ENCODE peak calls at places on chromosome 12, in seven cellular contexts. Y is NT2/D1; W is naive thymus-derived CD4-positive, alpha-beta T cell; I is SK-N-SH; L is heart right ventricle; C is fibroblast of lung; H is uterus. B is an unnamed sample.

GRCh38 chr12:66453111-66453510 is 150.8 kb downstream of the HELB start:
- DNase-seq in Y (no peak), W (no peak), I (no peak), L (no peak), C (no peak), H (no peak), B (no peak)

GRCh38 chr12:10301103-10301502 is 6.6 kb upstream of the KLRD1 start:
- DNase-seq in Y (no peak), W (no peak), I (no peak), L (no peak), C (peak; percentile 71), H (no peak), B (no peak)

GRCh38 chr12:4112290-4112689 is 161.3 kb upstream of the CCND2 start:
- DNase-seq in Y (no peak), W (no peak), I (no peak), L (no peak), C (no peak), H (no peak), B (no peak)

GRCh38 chr12:84604541-84604940 is 308.1 kb downstream of the SLC6A15 start:
- DNase-seq in Y (no peak), W (no peak), I (no peak), L (no peak), C (peak; percentile 12), H (no peak), B (no peak)

GRCh38 chr12:128534906-128535305 is 267.9 kb downstream of the TMEM132C start:
- DNase-seq in Y (no peak), W (no peak), I (no peak), L (no peak), C (no peak), H (no peak), B (no peak)

GRCh38 chr12:22268973-22269372 is 65.5 kb downstream of the ST8SIA1 start:
- DNase-seq in Y (no peak), W (no peak), I (no peak), L (no peak), C (no peak), H (no peak), B (no peak)

GRCh38 chr12:14216405-14217294 is 148.8 kb upstream of the ATF7IP start:
- DNase-seq in Y (no peak), W (no peak), I (no peak), L (no peak), C (peak; percentile 16), H (no peak), B (no peak)

GRCh38 chr12:88726806-88727722 is 146.8 kb upstream of the KITLG start:
- DNase-seq in Y (no peak), W (no peak), I (no peak), L (no peak), C (peak; percentile 39), H (no peak), B (no peak)

GRCh38 chr12:8905546-8905945 is 8.8 kb upstream of the PHC1 start:
- DNase-seq in Y (peak; percentile 78), W (no peak), I (no peak), L (no peak), C (no peak), H (no peak), B (no peak)

GRCh38 chr12:65123435-65124063 is 2.4 kb upstream of the WIF1 start:
- DNase-seq in Y (peak; percentile 32), W (no peak), I (peak; percentile 15), L (no peak), C (peak; percentile 5), H (no peak), B (no peak)

GRCh38 chr12:97752129-97752528 is 289.5 kb downstream of the RMST start:
- DNase-seq in Y (no peak), W (no peak), I (no peak), L (no peak), C (peak; percentile 34), H (no peak), B (no peak)

GRCh38 chr12:100295764-100296555 is 29.0 kb downstream of the SCYL2 start:
- DNase-seq in Y (no peak), W (no peak), I (no peak), L (no peak), C (peak; percentile 59), H (no peak), B (no peak)

GRCh38 chr12:47082963-47083621 is 3.3 kb upstream of the AMIGO2 start:
- DNase-seq in Y (no peak), W (no peak), I (no peak), L (no peak), C (peak; percentile 97), H (no peak), B (no peak)

GRCh38 chr12:47085815-47086252 is 6.1 kb upstream of the AMIGO2 start:
- DNase-seq in Y (no peak), W (no peak), I (no peak), L (no peak), C (peak; percentile 86), H (no peak), B (peak; percentile 13)

GRCh38 chr12:47082283-47082962 is 2.7 kb upstream of the AMIGO2 start:
- DNase-seq in Y (no peak), W (no peak), I (no peak), L (no peak), C (no peak), H (no peak), B (no peak)

GRCh38 chr12:47087088-47087688 is 7.4 kb upstream of the AMIGO2 start:
- DNase-seq in Y (no peak), W (no peak), I (no peak), L (no peak), C (peak; percentile 73), H (no peak), B (no peak)

GRCh38 chr12:47084172-47084571 is 4.4 kb upstream of the AMIGO2 start:
- DNase-seq in Y (no peak), W (no peak), I (no peak), L (no peak), C (no peak), H (no peak), B (no peak)
- H3K4me1 ChIP-seq in Y (peaks cover 2% of the 10 kb centered on the region), W (peaks cover 38% of the 10 kb centered on the region), I (no peaks in the 10 kb centered on the region), L (no peaks in the 10 kb centered on the region), C (peaks cover 24% of the 10 kb centered on the region), H (no peaks in the 10 kb centered on the region), B (peaks cover 35% of the 10 kb centered on the region)

GRCh38 chr12:124543052-124543590 is 24.3 kb downstream of the NCOR2 start:
- DNase-seq in Y (no peak), W (peak; percentile 27), I (peak; percentile 86), L (no peak), C (no peak), H (peak; percentile 51), B (no peak)
- H3K4me3 ChIP-seq in Y (no peak overlapping the region), W (no peak overlapping the region), I (no peak overlapping the region), L (no peak overlapping the region), C (no peak overlapping the region), H (peak overlapping the region; percentile 23), B (no peak overlapping the region)

GRCh38 chr12:50541139-50541538 is 36.4 kb downstream of the DIP2B start:
- DNase-seq in Y (no peak), W (no peak), I (no peak), L (no peak), C (no peak), H (no peak), B (no peak)
- H3K4me1 ChIP-seq in Y (no peaks in the 10 kb centered on the region), W (peaks cover 11% of the 10 kb centered on the region), I (peaks cover 2% of the 10 kb centered on the region), L (no peaks in the 10 kb centered on the region), C (peaks cover 2% of the 10 kb centered on the region), H (no peaks in the 10 kb centered on the region), B (peaks cover 4% of the 10 kb centered on the region)

DNA sequence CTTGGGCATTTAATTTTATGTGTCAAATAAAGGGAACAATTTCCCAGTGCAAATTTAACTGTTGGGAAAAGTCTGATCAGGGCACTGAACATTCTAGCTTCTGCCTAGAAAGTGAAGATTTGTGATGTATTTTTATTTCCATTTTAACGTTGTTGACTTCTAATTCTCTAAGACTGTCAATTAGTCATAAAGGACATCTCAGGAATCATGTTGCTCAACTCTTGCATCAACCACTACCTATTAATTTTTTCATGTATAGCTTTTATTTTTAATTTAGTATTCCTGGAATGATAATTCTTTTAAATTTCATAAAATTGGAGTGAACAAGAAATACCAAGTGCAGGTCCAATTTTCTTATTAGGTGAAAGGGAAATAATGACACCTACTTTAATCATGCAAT is 87.9 kb upstream of the METAP2 start:
- DNase-seq in Y (no peak), W (no peak), I (no peak), L (no peak), C (no peak), H (no peak), B (no peak)
- H3K4me3 ChIP-seq in Y (no peak overlapping the region), W (no peak overlapping the region), I (no peak overlapping the region), L (peak overlapping the region; percentile 38), C (no peak overlapping the region), H (peak overlapping the region; percentile 40), B (no peak overlapping the region)

GRCh38 chr12:122309564-122310121 is 43.3 kb upstream of the VPS33A start:
- DNase-seq in Y (no peak), W (no peak), I (peak; percentile 60), L (no peak), C (no peak), H (no peak), B (no peak)

GRCh38 chr12:122306407-122306806 is 40.1 kb upstream of the VPS33A start:
- DNase-seq in Y (peak; percentile 36), W (no peak), I (no peak), L (no peak), C (no peak), H (no peak), B (no peak)

GRCh38 chr12:122310636-122311035 is 44.3 kb upstream of the VPS33A start:
- DNase-seq in Y (no peak), W (no peak), I (no peak), L (no peak), C (no peak), H (no peak), B (no peak)

GRCh38 chr12:122304924-122305323 is 38.6 kb upstream of the VPS33A start:
- DNase-seq in Y (no peak), W (no peak), I (no peak), L (no peak), C (no peak), H (no peak), B (no peak)

DNA sequence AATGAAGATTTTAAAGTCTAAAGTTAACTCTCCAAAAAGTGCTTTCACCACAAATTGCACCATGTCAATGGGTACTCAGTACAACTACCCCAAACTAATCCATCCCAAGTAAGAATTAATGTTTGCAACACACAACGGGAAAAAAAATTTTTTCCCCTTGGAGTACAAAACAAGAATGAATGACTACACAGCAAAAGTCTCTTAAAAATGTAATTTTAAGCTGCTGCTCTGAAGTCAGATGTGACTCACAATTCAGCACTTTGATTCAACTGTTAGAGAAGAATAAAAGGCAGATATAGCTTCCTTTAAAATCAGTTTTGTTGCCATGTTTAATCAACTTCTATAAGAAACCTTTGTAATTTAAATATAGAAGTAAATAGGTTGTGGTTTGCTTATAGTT is 42.5 kb upstream of the VPS33A start:
- DNase-seq in Y (no peak), W (no peak), I (no peak), L (no peak), C (peak; percentile 50), H (no peak), B (no peak)
- H3K4me1 ChIP-seq in Y (no peaks in the 10 kb centered on the region), W (no peaks in the 10 kb centered on the region), I (peaks cover 14% of the 10 kb centered on the region), L (no peaks in the 10 kb centered on the region), C (peaks cover 11% of the 10 kb centered on the region), H (no peaks in the 10 kb centered on the region), B (no peaks in the 10 kb centered on the region)

GRCh38 chr12:49133014-49133413 is 1.8 kb upstream of the TUBA1B start:
- DNase-seq in Y (no peak), W (no peak), I (peak; percentile 45), L (no peak), C (no peak), H (no peak), B (no peak)
- H3K4me3 ChIP-seq in Y (no peak overlapping the region), W (no peak overlapping the region), I (peak overlapping the region; percentile 77), L (peak overlapping the region; percentile 19), C (no peak overlapping the region), H (peak overlapping the region; percentile 14), B (no peak overlapping the region)

GRCh38 chr12:64098709-64099354 is 123.3 kb downstream of the KICS2 start:
- DNase-seq in Y (no peak), W (no peak), I (no peak), L (no peak), C (peak; percentile 93), H (peak; percentile 59), B (no peak)
- H3K4me1 ChIP-seq in Y (no peaks in the 10 kb centered on the region), W (no peaks in the 10 kb centered on the region), I (peaks cover 20% of the 10 kb centered on the region), L (no peaks in the 10 kb centered on the region), C (peaks cover 13% of the 10 kb centered on the region), H (no peaks in the 10 kb centered on the region), B (no peaks in the 10 kb centered on the region)

B was measured in effector memory CD4-positive, alpha-beta T cell.